ENCODE peak calls at places on chromosomes 2 and 18, in ten cellular contexts. V, S, Y, W, H, M, C, J, E and D are unnamed samples.
A peak's percentile ranks its signal among the peaks of the same experiment; 100 is the strongest.

GRCh38 chr2:10709290-10709939 is 12.0 kb upstream of the ATP6V1C2 start:
- DNase-seq in V (no peak), S (peak; percentile 57), Y (peak; percentile 22), W (peak; percentile 38), H (no peak), M (no peak), C (peak; percentile 64), J (no peak), E (peak; percentile 47), D (no peak)

GRCh38 chr2:202545931-202546330 is 88.8 kb upstream of the FAM117B start:
- DNase-seq in V (no peak), S (no peak), Y (no peak), W (no peak), H (no peak), M (no peak), C (no peak), J (no peak), E (no peak), D (no peak)

GRCh38 chr2:25558262-25558661 is 115.1 kb downstream of the DTNB start:
- DNase-seq in V (no peak), S (no peak), Y (no peak), W (peak; percentile 79), H (no peak), M (no peak), C (no peak), J (no peak), E (no peak), D (no peak)

GRCh38 chr18:34647251-34647650 is 62.8 kb upstream of the DTNA start:
- DNase-seq in V (no peak), S (peak; percentile 23), Y (no peak), W (no peak), H (peak; percentile 28), M (no peak), C (no peak), J (no peak), E (peak; percentile 0), D (no peak)

GRCh38 chr18:650428-650858 is 7.0 kb upstream of the TYMS start:
- DNase-seq in V (no peak), S (no peak), Y (no peak), W (no peak), H (no peak), M (no peak), C (no peak), J (no peak), E (no peak), D (no peak)

GRCh38 chr2:128644745-128645256 is 326.1 kb upstream of the HS6ST1 start:
- DNase-seq in V (peak; percentile 11), S (no peak), Y (no peak), W (no peak), H (no peak), M (peak; percentile 42), C (peak; percentile 34), J (no peak), E (no peak), D (no peak)

GRCh38 chr2:74908763-74909444 is 49.5 kb upstream of the POLE4 start:
- DNase-seq in V (no peak), S (no peak), Y (no peak), W (no peak), H (no peak), M (no peak), C (no peak), J (no peak), E (no peak), D (peak; percentile 9)

GRCh38 chr2:8623958-8624591 is 57.8 kb upstream of the ID2 start:
- DNase-seq in V (peak; percentile 87), S (no peak), Y (no peak), W (no peak), H (no peak), M (no peak), C (no peak), J (no peak), E (no peak), D (peak; percentile 50)

GRCh38 chr18:2654105-2654827 is 1.3 kb upstream of the SMCHD1 start:
- DNase-seq in V (no peak), S (no peak), Y (no peak), W (no peak), H (no peak), M (no peak), C (no peak), J (no peak), E (no peak), D (no peak)

GRCh38 chr18:2656237-2657042 is 914 bp downstream of the SMCHD1 start:
- DNase-seq in V (peak; percentile 82), S (no peak), Y (peak; percentile 53), W (peak; percentile 56), H (peak; percentile 47), M (peak; percentile 91), C (peak; percentile 93), J (peak; percentile 55), E (no peak), D (peak; percentile 68)

GRCh38 chr18:2655954-2656236 is 369 bp downstream of the SMCHD1 start:
- DNase-seq in V (no peak), S (peak; percentile 13), Y (no peak), W (no peak), H (no peak), M (peak; percentile 90), C (no peak), J (no peak), E (peak; percentile 11), D (no peak)

GRCh38 chr18:2654828-2655152 is 736 bp upstream of the SMCHD1 start:
- DNase-seq in V (no peak), S (no peak), Y (peak; percentile 79), W (peak; percentile 49), H (no peak), M (no peak), C (no peak), J (no peak), E (peak; percentile 29), D (no peak)

GRCh38 chr18:2655153-2655953 is at the start of gene SMCHD1:
- DNase-seq in V (peak; percentile 97), S (peak; percentile 37), Y (peak; percentile 94), W (peak; percentile 81), H (peak; percentile 84), M (peak; percentile 97), C (peak; percentile 99), J (peak; percentile 90), E (peak; percentile 27), D (peak; percentile 91)
- TF ChIP-seq POLR2A in V (peak; percentile 97), S (peak; percentile 91), Y (peak; percentile 98), W (peak; percentile 36), H (peak; percentile 93), M (no peak), C (peak; percentile 64), J (peak; percentile 87), E (peak; percentile 77), D (peak; percentile 94)

GRCh38 chr2:240433973-240434727 is 1.3 kb upstream of the GPC1 start:
- DNase-seq in V (peak; percentile 49), S (peak; percentile 81), Y (peak; percentile 30), W (peak; percentile 22), H (peak; percentile 22), M (peak; percentile 93), C (peak; percentile 78), J (peak; percentile 72), E (peak; percentile 83), D (peak; percentile 18)

GRCh38 chr2:240434728-240435456 is 571 bp upstream of the GPC1 start:
- DNase-seq in V (peak; percentile 95), S (peak; percentile 69), Y (peak; percentile 93), W (no peak), H (peak; percentile 91), M (peak; percentile 98), C (peak; percentile 95), J (peak; percentile 96), E (peak; percentile 91), D (peak; percentile 94)

GRCh38 chr2:240435955-240436625 is 627 bp downstream of the GPC1 start:
- DNase-seq in V (peak; percentile 60), S (no peak), Y (no peak), W (peak; percentile 22), H (peak; percentile 15), M (peak; percentile 86), C (peak; percentile 82), J (no peak), E (no peak), D (peak; percentile 45)

GRCh38 chr2:240436626-240437180 is 1.2 kb downstream of the GPC1 start:
- DNase-seq in V (peak; percentile 59), S (no peak), Y (no peak), W (no peak), H (peak; percentile 42), M (peak; percentile 85), C (peak; percentile 74), J (no peak), E (no peak), D (no peak)

DNA sequence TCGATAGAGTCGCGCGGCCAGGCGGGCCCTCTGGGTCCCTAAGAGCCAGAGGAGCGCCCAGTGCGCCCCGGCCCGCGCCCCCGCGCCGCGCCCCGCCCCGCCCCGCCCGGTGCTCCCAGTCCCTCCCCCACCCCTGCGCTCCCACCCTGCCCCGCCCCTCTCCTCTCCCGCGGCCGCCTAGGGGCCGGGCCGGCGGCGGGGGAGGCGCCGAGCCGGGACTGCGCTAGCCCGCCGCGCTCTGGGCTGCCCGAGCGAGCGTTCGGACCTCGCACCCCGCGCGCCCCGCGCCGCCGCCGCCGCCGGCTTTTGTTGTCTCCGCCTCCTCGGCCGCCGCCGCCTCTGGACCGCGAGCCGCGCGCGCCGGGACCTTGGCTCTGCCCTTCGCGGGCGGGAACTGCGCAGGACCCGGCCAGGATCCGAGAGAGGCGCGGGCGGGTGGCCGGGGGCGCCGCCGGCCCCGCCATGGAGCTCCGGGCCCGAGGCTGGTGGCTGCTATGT is at the start of gene GPC1:
- DNase-seq in V (peak; percentile 84), S (peak; percentile 45), Y (peak; percentile 93), W (peak; percentile 12), H (peak; percentile 71), M (peak; percentile 90), C (peak; percentile 85), J (peak; percentile 83), E (peak; percentile 73), D (peak; percentile 79)
- TF ChIP-seq POLR2A in V (peak; percentile 81), S (no peak), Y (no peak), W (no peak), H (peak; percentile 89), M (no peak), C (no peak), J (peak; percentile 58), E (peak; percentile 45), D (no peak)

GRCh38 chr18:9137168-9138066 is 836 bp downstream of the ANKRD12 start:
- DNase-seq in V (peak; percentile 82), S (peak; percentile 22), Y (peak; percentile 84), W (peak; percentile 78), H (peak; percentile 50), M (peak; percentile 86), C (peak; percentile 94), J (peak; percentile 70), E (peak; percentile 37), D (peak; percentile 73)
- TF ChIP-seq POLR2A in V (peak; percentile 26), S (no peak), Y (no peak), W (no peak), H (peak; percentile 42), M (no peak), C (no peak), J (peak; percentile 35), E (peak; percentile 9), D (no peak)

DNA sequence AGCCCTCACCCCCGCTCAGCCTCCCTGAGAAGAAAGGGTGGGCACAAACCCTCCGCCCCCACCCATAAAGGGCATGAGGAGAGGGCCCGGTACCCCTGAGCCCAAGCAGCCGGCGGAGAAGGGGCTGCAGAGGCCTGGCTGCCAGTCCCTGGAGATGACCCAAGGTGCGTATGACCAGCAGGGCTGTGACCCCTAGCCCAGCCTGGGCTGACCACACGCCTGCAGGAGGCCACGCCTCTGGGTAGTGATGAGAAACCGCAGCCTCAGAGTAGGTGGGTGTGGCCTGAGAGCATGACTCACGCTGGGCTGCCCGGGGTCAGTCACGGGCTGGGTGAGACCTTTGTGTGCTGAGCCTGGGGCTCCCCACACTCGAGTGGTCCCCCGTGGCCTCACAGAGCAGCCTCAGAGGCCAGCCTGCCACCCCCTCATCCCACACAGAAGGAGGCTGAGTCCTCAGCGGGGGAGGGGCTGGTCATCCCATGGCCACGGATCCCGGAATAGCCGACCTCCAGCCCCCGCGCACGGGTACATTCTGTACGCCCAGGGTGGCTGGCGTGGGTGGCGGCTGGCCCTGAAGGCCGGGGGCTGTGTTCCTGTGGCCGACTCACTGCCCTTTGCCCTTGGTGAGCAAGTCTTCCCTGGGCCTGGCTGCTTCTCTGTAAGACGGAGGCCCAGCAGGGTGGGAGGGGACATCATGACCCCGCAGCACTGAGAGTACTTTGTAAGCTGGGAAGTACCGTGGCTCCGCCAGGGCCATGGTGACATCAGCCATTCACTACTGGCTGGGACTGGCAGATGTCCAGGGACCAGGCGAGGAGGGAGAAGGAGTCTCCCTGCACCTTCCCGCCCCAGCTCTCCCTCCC is 110.8 kb upstream of the OTOS start:
- DNase-seq in V (peak; percentile 84), S (peak; percentile 77), Y (peak; percentile 89), W (peak; percentile 51), H (peak; percentile 97), M (peak; percentile 94), C (peak; percentile 84), J (peak; percentile 92), E (peak; percentile 80), D (peak; percentile 95)
- TF ChIP-seq POLR2A in V (peak; percentile 24), S (no peak), Y (peak; percentile 63), W (no peak), H (peak; percentile 85), M (no peak), C (no peak), J (no peak), E (peak; percentile 26), D (peak; percentile 82)